ENCODE peak calls at places on chromosome 21, in six cellular contexts. W is HepG2, D is cardiac muscle cell, K is ovary, E is neural progenitor cell, J is tibial artery. H is an unnamed sample.

GRCh38 chr21:46441331-46441730 is 17.4 kb upstream of the DIP2A start:
- DNase-seq in J (peak; percentile 44), E (no peak), W (no peak), K (no peak), D (no peak), H (peak; percentile 45)

GRCh38 chr21:15210235-15210678 is 145.5 kb upstream of the NRIP1 start:
- DNase-seq in W (peak; percentile 92), D (no peak), K (no peak), E (peak; percentile 13), J (no peak), H (peak; percentile 63)

GRCh38 chr21:16509466-16509865 is 779.7 kb downstream of the USP25 start:
- DNase-seq in J (no peak), D (no peak), W (no peak), K (no peak), E (no peak), H (no peak)

GRCh38 chr21:35314896-35315582 is 265.9 kb upstream of the RUNX1 start:
- DNase-seq in J (no peak), W (no peak), E (no peak), D (no peak), K (no peak), H (no peak)

GRCh38 chr21:39690454-39690853 is 54.5 kb upstream of the IGSF5 start:
- DNase-seq in D (no peak), W (no peak), K (no peak), E (no peak), J (no peak), H (no peak)

GRCh38 chr21:17796503-17796902 is 22.7 kb downstream of the C21orf91 start:
- DNase-seq in W (peak; percentile 77), E (no peak), J (no peak), D (no peak), K (no peak), H (no peak)

GRCh38 chr21:15379776-15380175 is 315.0 kb upstream of the NRIP1 start:
- DNase-seq in J (no peak), W (no peak), K (no peak), D (no peak), E (no peak), H (no peak)

GRCh38 chr21:31140025-31140424 is 101.7 kb upstream of the KRTAP19-8 start:
- DNase-seq in K (no peak), W (no peak), J (no peak), E (no peak), D (no peak), H (no peak)

GRCh38 chr21:28771790-28772501 is 220.7 kb downstream of the LTN1 start:
- DNase-seq in E (no peak), K (no peak), J (no peak), D (no peak), W (no peak), H (no peak)

GRCh38 chr21:41069305-41069642 is 98.7 kb upstream of the BACE2 start:
- DNase-seq in J (no peak), W (no peak), D (no peak), K (no peak), E (no peak), H (no peak)

GRCh38 chr21:20811702-20812101 is 186.5 kb upstream of the NCAM2 start:
- DNase-seq in W (no peak), K (no peak), E (no peak), J (no peak), D (no peak), H (no peak)

GRCh38 chr21:26845750-26846035 is 484 bp upstream of the ADAMTS1 start:
- DNase-seq in J (no peak), K (no peak), E (no peak), W (no peak), D (no peak), H (no peak)

GRCh38 chr21:30206551-30207251 is 9.2 kb downstream of the CLDN8 start:
- DNase-seq in W (no peak), J (no peak), K (no peak), D (no peak), E (no peak), H (no peak)

GRCh38 chr21:31659286-31660133 is at the start of gene SOD1:
- DNase-seq in W (peak; percentile 85), K (peak; percentile 96), E (peak; percentile 94), J (peak; percentile 97), D (peak; percentile 94), H (peak; percentile 97)

GRCh38 chr21:35424122-35424521 is 375.0 kb upstream of the RUNX1 start:
- DNase-seq in W (no peak), D (no peak), K (no peak), J (no peak), E (no peak), H (no peak)

GRCh38 chr21:32499249-32500055 is 85.9 kb downstream of the TCP10L start:
- DNase-seq in E (peak; percentile 23), K (peak; percentile 34), D (peak; percentile 46), J (no peak), W (no peak), H (no peak)

GRCh38 chr21:26079376-26079775 is 91.2 kb downstream of the APP start:
- DNase-seq in E (no peak), W (no peak), K (no peak), J (no peak), D (no peak), H (no peak)

GRCh38 chr21:35603471-35603870 is 456.9 kb downstream of the SETD4 start:
- DNase-seq in K (no peak), W (no peak), E (no peak), J (no peak), D (no peak), H (no peak)

GRCh38 chr21:15193937-15194336 is 129.1 kb upstream of the NRIP1 start:
- DNase-seq in J (no peak), W (no peak), K (no peak), E (no peak), D (no peak), H (no peak)

GRCh38 chr21:35234725-35235124 is 185.6 kb upstream of the RUNX1 start:
- DNase-seq in K (no peak), W (no peak), J (no peak), D (no peak), E (no peak), H (no peak)

GRCh38 chr21:18041012-18041411 is 203.6 kb upstream of the CHODL start:
- DNase-seq in W (peak; percentile 45), E (peak; percentile 73), J (no peak), D (peak; percentile 56), K (no peak), H (no peak)

GRCh38 chr21:34698270-34699015 is 29.6 kb downstream of the CLIC6 start:
- DNase-seq in J (no peak), D (no peak), K (no peak), E (no peak), W (no peak), H (no peak)

DNA sequence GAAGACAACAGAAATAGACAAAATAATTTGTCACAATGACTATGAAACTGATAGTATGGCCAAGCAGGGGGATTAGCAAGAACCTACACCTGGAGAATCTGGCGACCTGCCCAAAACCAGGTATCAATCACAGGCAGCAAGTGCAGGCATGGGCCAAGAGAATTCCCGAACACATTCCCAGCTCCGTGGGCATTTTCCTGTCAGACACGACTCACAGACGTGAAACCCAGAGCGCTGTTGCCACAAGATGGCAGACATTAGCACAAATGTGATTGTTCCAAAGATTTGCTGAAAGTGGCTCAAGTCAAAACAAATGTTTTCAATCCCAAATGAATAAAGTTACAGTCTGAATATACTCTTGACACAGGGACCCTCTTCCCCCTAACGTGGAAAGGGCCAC is 36.8 kb downstream of the HLCS start:
- DNase-seq in J (no peak), W (no peak), K (no peak), D (no peak), E (peak; percentile 16), H (no peak)
- TF ChIP-seq CTCF in J (no peak), W (no peak), K (no peak), D (peak; percentile 13), E (peak; percentile 25), H (peak; percentile 15)

GRCh38 chr21:43867936-43868335 is 2.9 kb downstream of the AGPAT3 start:
- DNase-seq in E (no peak), W (peak; percentile 87), J (no peak), D (no peak), K (no peak), H (no peak)
- H3K4me1 ChIP-seq in E (peaks cover 7% of the 10 kb centered on the region), W (peaks cover 41% of the 10 kb centered on the region), J (peaks cover 19% of the 10 kb centered on the region), D (peaks cover 2% of the 10 kb centered on the region), K (peaks cover 9% of the 10 kb centered on the region), H (peaks cover 44% of the 10 kb centered on the region)

DNA sequence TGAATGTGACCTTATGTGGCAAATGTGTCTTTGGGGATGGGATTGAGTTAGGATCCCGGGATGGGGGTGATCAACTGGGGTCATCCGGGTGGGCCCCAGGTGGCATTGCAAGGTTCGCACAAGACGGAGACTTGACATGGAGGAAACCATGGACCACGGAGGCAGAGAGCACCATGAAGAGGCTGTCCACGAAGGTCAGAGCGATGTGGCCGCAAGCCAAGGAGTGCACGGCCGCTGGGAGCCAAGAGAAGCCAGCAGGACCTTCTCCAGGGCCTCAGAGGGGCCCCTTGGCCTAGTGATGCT is 22.3 kb upstream of the COL18A1 start:
- DNase-seq in K (peak; percentile 26), D (no peak), W (no peak), J (no peak), E (no peak), H (peak; percentile 7)
- TF ChIP-seq CTCF in K (no peak), D (no peak), W (no peak), J (no peak), E (no peak), H (no peak)

DNA sequence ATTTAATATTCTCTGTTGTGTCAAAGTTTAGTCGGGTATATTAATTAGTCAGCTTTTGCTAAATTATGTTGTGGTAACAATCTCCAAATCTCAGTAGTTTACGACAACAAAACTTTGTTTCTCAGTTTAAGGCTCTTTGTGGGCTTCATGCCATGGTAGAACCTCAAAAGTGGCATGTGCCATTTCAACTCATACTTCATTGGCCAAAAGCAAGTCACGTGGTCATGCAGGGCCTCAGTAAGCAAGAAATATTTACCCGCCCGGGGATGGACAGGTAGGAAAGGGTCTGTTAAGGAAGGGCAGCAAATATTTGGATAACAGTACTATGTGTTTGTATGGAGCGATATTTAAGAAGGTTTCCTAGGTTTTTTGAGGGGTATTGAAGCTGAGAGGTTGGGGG is 38.6 kb downstream of the ITSN1 start:
- DNase-seq in E (no peak), D (no peak), J (no peak), K (no peak), W (no peak), H (no peak)
- H3K4me1 ChIP-seq in E (peaks cover 23% of the 10 kb centered on the region), D (peaks cover 31% of the 10 kb centered on the region), J (peaks cover 35% of the 10 kb centered on the region), K (peaks cover 10% of the 10 kb centered on the region), W (peaks cover 43% of the 10 kb centered on the region), H (peaks cover 31% of the 10 kb centered on the region)

DNA sequence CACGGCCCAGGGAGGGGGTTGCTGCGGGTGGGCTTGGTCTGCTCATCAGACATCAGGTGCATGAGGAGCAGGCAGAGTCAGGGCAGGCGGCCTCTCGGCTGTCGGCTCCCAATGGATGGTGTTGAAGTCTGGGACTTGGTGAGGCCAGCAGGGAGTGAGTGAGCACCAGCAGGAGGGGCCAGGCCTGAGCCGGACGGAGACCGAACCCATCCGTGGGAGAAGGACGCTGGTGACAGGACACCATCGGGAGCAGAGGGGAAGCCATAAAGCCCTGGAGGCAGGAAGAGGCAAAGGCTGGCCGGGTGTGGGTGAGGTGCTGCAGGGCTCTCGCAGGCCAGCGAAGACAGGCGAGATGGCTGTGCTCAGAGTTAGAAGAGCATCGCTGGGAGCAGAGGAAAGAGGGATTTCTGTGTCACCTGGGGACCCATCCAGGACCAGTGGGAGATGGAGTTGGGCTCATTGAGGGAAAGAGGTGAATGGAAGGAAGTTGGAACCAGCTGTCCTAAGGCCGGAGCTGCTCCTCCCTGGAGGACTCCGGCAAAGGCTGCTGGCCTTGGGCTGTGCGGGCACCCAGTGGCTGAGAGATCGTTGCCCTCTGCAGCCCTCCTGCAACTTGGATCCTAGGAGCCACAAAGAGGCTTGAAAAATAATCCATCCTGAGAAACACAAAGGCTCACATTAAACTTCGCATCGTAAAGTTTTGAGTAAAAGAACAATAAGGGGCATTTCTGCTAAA is 49.9 kb downstream of the PDE9A start:
- DNase-seq in J (no peak), D (no peak), W (no peak), E (no peak), K (no peak), H (no peak)
- TF ChIP-seq CTCF in J (no peak), D (no peak), W (no peak), E (no peak), K (no peak), H (no peak)